ENCODE peak calls at places on chromosomes 2 and 18, in eight cellular contexts. V is activated CD4-positive, alpha-beta T cell treated with anti-CD3 and anti-CD28 coated beads for 48 hours; A is sciatic nerve; R is HL-60; O is RWPE2; G is central memory CD4-positive, alpha-beta T cell; H is progenitor cell of endocrine pancreas; E is choroid plexus epithelial cell. T is an unnamed sample.

GRCh38 chr2:223469270-223470057 is 132.7 kb downstream of the SCG2 start:
- DNase-seq in H (no peak), A (no peak), E (peak; percentile 98), V (no peak), G (no peak), O (no peak), R (no peak), T (no peak)

GRCh38 chr2:209936106-209936663 is 66.3 kb upstream of the RPE start:
- DNase-seq in V (no peak), H (no peak), G (no peak), R (no peak), O (no peak), E (peak; percentile 53), A (no peak), T (no peak)

GRCh38 chr2:7825591-7826312 is 856.1 kb upstream of the ID2 start:
- DNase-seq in G (no peak), E (peak; percentile 88), O (peak; percentile 69), A (no peak), R (no peak), V (peak; percentile 77), H (no peak), T (no peak)

GRCh38 chr2:224881846-224882245 is 160.4 kb downstream of the DOCK10 start:
- DNase-seq in V (no peak), O (no peak), G (no peak), R (no peak), H (no peak), E (no peak), A (no peak), T (no peak)

GRCh38 chr2:27569398-27569797 is 13.4 kb upstream of the ZNF512 start:
- DNase-seq in G (no peak), O (no peak), H (no peak), E (no peak), R (no peak), A (no peak), V (no peak), T (no peak)

GRCh38 chr18:41871229-41872000 is 83.6 kb upstream of the PIK3C3 start:
- DNase-seq in G (no peak), O (no peak), H (no peak), E (peak; percentile 16), R (no peak), A (no peak), V (no peak), T (no peak)

GRCh38 chr2:111194835-111195621 is 74.3 kb downstream of the BCL2L11 start:
- DNase-seq in A (no peak), G (no peak), R (no peak), O (no peak), E (peak; percentile 73), V (no peak), H (no peak), T (peak; percentile 39)

GRCh38 chr2:146295080-146295670 is 1549.7 kb upstream of the ACVR2A start:
- DNase-seq in G (no peak), H (no peak), A (no peak), V (no peak), E (peak; percentile 20), O (no peak), R (no peak), T (no peak)

GRCh38 chr2:75450068-75450467 is 110.7 kb downstream of the EVA1A start:
- DNase-seq in R (no peak), G (no peak), H (no peak), A (no peak), V (no peak), O (no peak), E (no peak), T (no peak)

GRCh38 chr2:229257980-229258379 is 13.1 kb downstream of the PID1 start:
- DNase-seq in R (no peak), O (no peak), V (no peak), G (no peak), H (no peak), A (peak; percentile 59), E (no peak), T (no peak)

GRCh38 chr2:25483584-25484266 is 142.0 kb upstream of the DNMT3A start:
- DNase-seq in H (no peak), O (no peak), R (peak; percentile 67), E (peak; percentile 19), A (no peak), V (no peak), G (no peak), T (no peak)

GRCh38 chr18:68221116-68221724 is 493.7 kb downstream of the TMX3 start:
- DNase-seq in H (no peak), O (no peak), V (no peak), A (no peak), R (no peak), E (peak; percentile 24), G (no peak), T (no peak)

GRCh38 chr2:106189325-106189724 is 4.8 kb downstream of the UXS1 start:
- DNase-seq in G (no peak), H (no peak), O (no peak), V (no peak), R (peak; percentile 53), E (no peak), A (no peak), T (no peak)

GRCh38 chr18:30997223-30997622 is 45.3 kb downstream of the DSC3 start:
- DNase-seq in A (no peak), E (no peak), H (no peak), R (no peak), G (no peak), V (no peak), O (no peak), T (no peak)

GRCh38 chr2:98936133-98936916 is at the start of gene CRACDL:
- DNase-seq in V (peak; percentile 46), O (no peak), A (no peak), R (peak; percentile 37), G (no peak), H (no peak), E (peak; percentile 24), T (no peak)

GRCh38 chr18:28805491-28805890 is 628.6 kb upstream of the CDH2 start:
- DNase-seq in A (no peak), G (no peak), E (no peak), H (no peak), O (no peak), R (no peak), V (no peak), T (no peak)

T was measured in K562.